ENCODE peak calls at places on chromosomes 16 and 17, in eight cellular contexts. N is Panc1, V is transverse colon, B is endothelial cell of umbilical vein, X is esophagus muscularis mucosa, I is prostate gland, K is upper lobe of left lung, W is K562. U is an unnamed sample.
A peak's percentile ranks its signal among the peaks of the same experiment; 100 is the strongest.

GRCh38 chr16:22813223-22813945 is 578 bp upstream of the HS3ST2 start:
- DNase-seq in B (peak; percentile 46), I (peak; percentile 29), K (no peak), X (no peak), V (peak; percentile 32), W (peak; percentile 47), N (no peak), U (no peak)

GRCh38 chr16:87297918-87298631 is 19.1 kb downstream of the C16orf95 start:
- DNase-seq in N (no peak), I (no peak), V (no peak), X (no peak), W (peak; percentile 61), K (no peak), B (peak; percentile 44), U (no peak)

GRCh38 chr17:42459983-42460300 is 1.3 kb downstream of the ATP6V0A1 start:
- DNase-seq in B (peak; percentile 77), X (no peak), K (no peak), I (no peak), N (no peak), V (no peak), W (no peak), U (no peak)

GRCh38 chr16:84467256-84467655 is 37.2 kb downstream of the MEAK7 start:
- DNase-seq in X (no peak), K (no peak), N (no peak), W (no peak), B (no peak), I (no peak), V (no peak), U (no peak)

GRCh38 chr17:8976638-8977037 is 11.1 kb upstream of the PIK3R5 start:
- DNase-seq in N (no peak), K (no peak), B (no peak), V (no peak), W (no peak), X (no peak), I (no peak), U (no peak)

GRCh38 chr16:11056989-11057645 is 112.8 kb downstream of the CLEC16A start:
- DNase-seq in I (peak; percentile 83), X (no peak), V (no peak), W (no peak), K (no peak), B (no peak), N (no peak), U (no peak)

GRCh38 chr17:68599091-68599872 is 1.9 kb downstream of the FAM20A start:
- DNase-seq in W (no peak), K (no peak), X (peak; percentile 77), N (no peak), I (no peak), V (no peak), B (no peak), U (no peak)

GRCh38 chr16:67547423-67548264 is 14.7 kb upstream of the CTCF start:
- DNase-seq in N (no peak), K (no peak), X (peak; percentile 86), V (peak; percentile 60), I (no peak), B (peak; percentile 83), W (no peak), U (no peak)

GRCh38 chr16:88456356-88457292 is 3.5 kb downstream of the ZFPM1 start:
- DNase-seq in X (no peak), W (no peak), K (no peak), I (no peak), V (no peak), B (no peak), N (no peak), U (no peak)

GRCh38 chr17:19996502-19996901 is 12.7 kb upstream of the SPECC1 start:
- DNase-seq in X (no peak), K (no peak), W (no peak), V (no peak), I (no peak), B (no peak), N (no peak), U (no peak)

GRCh38 chr17:82936768-82937171 is 96.9 kb upstream of the ZNF750 start:
- DNase-seq in I (no peak), B (no peak), W (no peak), K (peak; percentile 10), X (no peak), N (no peak), V (peak; percentile 5), U (no peak)

GRCh38 chr16:50940275-50940854 is 198.5 kb downstream of the CYLD start:
- DNase-seq in I (no peak), V (no peak), B (no peak), N (no peak), W (no peak), X (no peak), K (no peak), U (no peak)

GRCh38 chr16:25210758-25211157 is 6.0 kb upstream of the AQP8 start:
- DNase-seq in B (no peak), W (peak; percentile 52), K (no peak), N (no peak), X (no peak), I (no peak), V (no peak), U (no peak)

GRCh38 chr17:70775667-70776066 is 606.3 kb downstream of the KCNJ2 start:
- DNase-seq in W (no peak), V (no peak), B (no peak), I (no peak), K (no peak), N (no peak), X (no peak), U (no peak)

DNA sequence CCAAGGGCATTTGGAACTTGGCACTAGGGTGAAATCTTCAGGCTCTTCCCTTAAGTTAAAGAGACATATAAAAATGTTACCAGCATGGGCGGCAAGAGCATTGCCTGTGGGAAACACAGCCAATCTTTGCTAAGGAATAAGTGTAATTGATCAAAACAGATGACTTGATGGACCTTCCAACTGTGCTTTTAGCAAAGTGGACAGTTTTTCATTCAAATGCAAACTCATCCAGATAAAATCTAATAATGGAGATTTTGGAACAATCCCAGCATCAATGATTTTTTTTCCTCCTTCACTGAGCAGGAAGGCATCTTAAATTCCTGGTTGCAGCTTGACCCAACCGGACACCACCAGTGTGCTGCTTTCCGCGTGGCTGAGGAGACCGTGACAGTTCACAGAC is 42.9 kb upstream of the BHLHA9 start:
- DNase-seq in W (no peak), I (no peak), B (no peak), N (no peak), X (no peak), V (no peak), K (no peak), U (no peak)
- H3K4me3 ChIP-seq in W (no peak overlapping the region), I (no peak overlapping the region), B (no peak overlapping the region), N (peak overlapping the region; percentile 55), X (peak overlapping the region; percentile 64), V (peak overlapping the region; percentile 74), K (peak overlapping the region; percentile 58), U (no peak overlapping the region)

GRCh38 chr17:81117672-81118198 is 47.6 kb upstream of the PVALEF start:
- DNase-seq in I (no peak), V (no peak), K (no peak), W (no peak), N (no peak), B (no peak), X (no peak), U (no peak)
- TF ChIP-seq POLR2AphosphoS5 in I (no peak), V (no peak), K (no peak), W (no peak), N (no peak), B (no peak), X (no peak), U (no peak)

DNA sequence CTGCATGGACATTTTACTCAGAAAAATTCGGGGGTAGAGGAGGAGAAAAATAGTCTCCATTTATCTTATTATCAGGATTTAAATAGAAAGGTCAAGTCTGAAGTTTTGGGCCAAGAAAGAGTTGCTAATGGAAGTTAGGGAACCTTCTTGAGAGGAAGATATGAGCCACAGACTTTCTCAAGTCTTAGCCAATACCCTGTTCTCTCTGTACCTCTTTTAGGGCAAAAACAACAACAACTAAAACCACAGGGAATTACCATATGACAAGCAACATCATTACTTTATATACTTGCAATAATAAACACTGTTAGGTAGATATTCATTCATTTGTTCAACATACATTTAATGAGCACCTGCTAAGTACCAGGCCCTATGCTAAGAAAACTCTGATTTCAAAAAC is 282.2 kb upstream of the CDH5 start:
- DNase-seq in W (no peak), X (no peak), K (no peak), N (no peak), B (no peak), V (no peak), I (no peak), U (no peak)
- H3K27ac ChIP-seq in W (no peak overlapping the region), X (no peak overlapping the region), K (no peak overlapping the region), N (no peak overlapping the region), B (no peak overlapping the region), V (no peak overlapping the region), I (no peak overlapping the region), U (no peak overlapping the region)

DNA sequence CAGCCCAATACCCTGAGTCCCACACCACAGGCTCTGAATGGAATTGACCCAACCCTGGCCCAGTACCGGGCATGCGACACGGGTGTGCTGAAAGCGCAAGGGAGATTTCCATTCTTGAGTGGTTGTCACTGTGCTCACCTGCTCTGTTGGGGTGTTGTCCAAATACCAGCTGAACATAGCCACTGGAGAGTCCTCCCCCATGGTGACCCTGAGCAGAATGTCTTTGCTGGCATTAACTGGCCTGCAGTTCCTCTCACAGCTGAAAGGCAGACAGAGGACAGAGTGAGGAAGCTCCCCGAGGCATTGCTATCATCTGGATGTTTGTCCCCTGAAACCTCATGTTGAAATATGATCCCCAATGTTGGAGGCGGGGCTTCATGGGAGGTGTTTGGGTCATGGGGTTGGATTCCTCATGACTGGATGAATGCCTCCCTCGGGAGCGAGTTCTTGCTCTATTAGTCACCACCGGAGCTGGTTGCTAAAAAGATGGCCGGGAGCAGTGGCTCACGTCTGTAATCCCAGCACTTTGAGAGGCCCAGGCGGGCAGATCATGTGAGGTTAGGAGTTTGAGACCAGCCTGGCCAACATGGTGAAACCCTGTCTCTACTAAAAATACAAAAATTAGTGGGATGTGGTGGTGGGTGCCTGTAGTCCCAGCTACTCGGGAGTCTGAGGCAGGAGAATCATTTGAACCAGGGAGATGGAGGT is 57.3 kb upstream of the BCO1 start:
- DNase-seq in I (peak; percentile 58), N (peak; percentile 64), X (peak; percentile 94), K (peak; percentile 68), B (peak; percentile 77), W (peak; percentile 60), V (peak; percentile 63), U (no peak)
- H3K4me3 ChIP-seq in I (no peak overlapping the region), N (no peak overlapping the region), X (no peak overlapping the region), K (no peak overlapping the region), B (no peak overlapping the region), W (no peak overlapping the region), V (no peak overlapping the region), U (no peak overlapping the region)

GRCh38 chr17:61402978-61403845 is 3.6 kb downstream of the TBX2 start:
- DNase-seq in I (no peak), B (no peak), W (no peak), K (no peak), V (no peak), X (no peak), N (no peak), U (no peak)
- TF ChIP-seq POLR2AphosphoS5 in I (no peak), B (no peak), W (no peak), K (no peak), V (no peak), X (no peak), N (no peak), U (no peak)

GRCh38 chr17:75036643-75037268 is 10.0 kb downstream of the ATP5PD start:
- DNase-seq in W (peak; percentile 79), V (peak; percentile 90), I (peak; percentile 78), B (peak; percentile 85), K (peak; percentile 79), X (peak; percentile 96), N (no peak), U (peak; percentile 90)
- H3K27ac ChIP-seq in W (peak overlapping the region; percentile 96), V (peak overlapping the region; percentile 86), I (peak overlapping the region; percentile 37), B (peak overlapping the region; percentile 9), K (peak overlapping the region; percentile 91), X (peak overlapping the region; percentile 95), N (peak overlapping the region; percentile 87), U (peak overlapping the region; percentile 97)

U was measured in SK-N-MC.